ENCODE peak calls at places on chromosomes 6 and 20, in six cellular contexts. Z is bronchial epithelial cell, S is ascending aorta, N is stomach, F is transverse colon, A is heart right ventricle. K is an unnamed sample. For H3K36me3, the result is how much of the 10 kb centered on the place peaks cover.

GRCh38 chr20:12790856-12791255 is 217.9 kb upstream of the SPTLC3 start:
- DNase-seq in F (no peak), S (no peak), N (no peak), Z (no peak), A (no peak), K (no peak)

GRCh38 chr20:1322511-1323245 is 6.3 kb downstream of the SDCBP2 start:
- DNase-seq in Z (peak), A (no peak), F (peak), S (no peak), N (no peak), K (peak)

GRCh38 chr20:59515906-59516209 is 88.5 kb upstream of the PHACTR3 start:
- DNase-seq in Z (no peak), F (no peak), N (no peak), A (no peak), S (no peak), K (no peak)

GRCh38 chr20:18904624-18905023 is 91.0 kb downstream of the SCP2D1 start:
- DNase-seq in S (no peak), N (no peak), A (no peak), Z (no peak), F (peak), K (peak)

GRCh38 chr6:167832497-167833395 is 6.0 kb downstream of the AFDN start:
- DNase-seq in N (no peak), Z (no peak), F (no peak), S (no peak), A (no peak), K (no peak)

GRCh38 chr6:43413002-43413401 is 14.3 kb upstream of the ABCC10 start:
- DNase-seq in A (no peak), S (no peak), N (no peak), F (no peak), Z (no peak), K (no peak)

GRCh38 chr6:42505377-42505702 is 53.6 kb upstream of the TRERF1 start:
- DNase-seq in Z (peak), F (no peak), A (no peak), S (no peak), N (no peak), K (no peak)

GRCh38 chr6:169231790-169232506 is 21.7 kb downstream of the THBS2 start:
- DNase-seq in A (no peak), Z (no peak), S (no peak), N (peak), F (no peak), K (no peak)

GRCh38 chr20:3716195-3716834 is 3.9 kb upstream of the SIGLEC1 start:
- DNase-seq in N (no peak), A (peak), S (no peak), Z (peak), F (no peak), K (no peak)

GRCh38 chr6:116648161-116648560 is 20.4 kb downstream of the ZUP1 start:
- DNase-seq in Z (no peak), S (no peak), N (no peak), A (no peak), F (no peak), K (no peak)

GRCh38 chr20:56513807-56514150 is 10.8 kb upstream of the FAM209A start:
- DNase-seq in A (no peak), Z (no peak), N (no peak), F (no peak), S (no peak), K (no peak)

GRCh38 chr20:25314497-25315417 is 66.9 kb downstream of the PYGB start:
- DNase-seq in A (no peak), F (peak), N (peak), S (no peak), Z (no peak), K (peak)

GRCh38 chr6:168013250-168013915 is 15.9 kb downstream of the KIF25 start:
- DNase-seq in Z (no peak), A (no peak), N (no peak), F (no peak), S (no peak), K (no peak)

GRCh38 chr6:139044250-139044649 is 15.7 kb downstream of the ABRACL start:
- DNase-seq in N (no peak), F (no peak), S (no peak), A (no peak), Z (no peak), K (no peak)

GRCh38 chr20:43389839-43390626 is 67.7 kb upstream of the SRSF6 start:
- DNase-seq in S (no peak), A (no peak), Z (no peak), N (no peak), F (no peak), K (no peak)

GRCh38 chr6:72617721-72618120 is 4.1 kb upstream of the KCNQ5 start:
- DNase-seq in N (no peak), F (no peak), Z (no peak), A (no peak), S (no peak), K (no peak)

GRCh38 chr6:6790891-6791290 is 202.4 kb downstream of the LY86 start:
- DNase-seq in N (no peak), Z (peak), F (peak), A (no peak), S (no peak), K (no peak)

GRCh38 chr6:11609324-11610071 is 71.9 kb downstream of the TMEM170B start:
- DNase-seq in S (peak), Z (peak), N (no peak), A (peak), F (no peak), K (no peak)

GRCh38 chr6:7899046-7899888 is 11.3 kb downstream of the TXNDC5 start:
- DNase-seq in N (no peak), S (no peak), A (no peak), Z (no peak), F (peak), K (peak)

GRCh38 chr6:88502391-88502790 is 336.2 kb upstream of the CNR1 start:
- DNase-seq in S (no peak), N (no peak), F (no peak), Z (no peak), A (no peak), K (no peak)

GRCh38 chr6:129671442-129672344 is 38.3 kb downstream of the ARHGAP18 start:
- DNase-seq in Z (no peak), S (no peak), N (no peak), F (peak), A (no peak), K (no peak)

GRCh38 chr6:35391240-35391968 is 49.0 kb downstream of the PPARD start:
- DNase-seq in S (no peak), Z (peak), A (no peak), F (no peak), N (peak), K (no peak)

GRCh38 chr20:53872561-53873248 is 197.7 kb downstream of the BCAS1 start:
- DNase-seq in S (no peak), N (no peak), A (no peak), Z (no peak), F (no peak), K (no peak)

GRCh38 chr6:40286721-40287120 is 300.4 kb downstream of the LRFN2 start:
- DNase-seq in Z (no peak), A (no peak), S (no peak), N (no peak), F (no peak), K (no peak)

GRCh38 chr20:13492001-13492480 is 146.7 kb downstream of the TASP1 start:
- DNase-seq in F (no peak), A (no peak), N (no peak), Z (peak), S (no peak), K (no peak)

GRCh38 chr20:7897965-7898364 is 42.3 kb downstream of the HAO1 start:
- DNase-seq in S (no peak), Z (no peak), N (no peak), A (no peak), F (no peak), K (no peak)

GRCh38 chr20:31608256-31608980 is 3.3 kb downstream of the ID1 start:
- DNase-seq in S (no peak), A (peak), Z (peak), N (peak), F (peak), K (peak)

GRCh38 chr20:44021186-44021585 is 106.5 kb downstream of the TOX2 start:
- DNase-seq in Z (no peak), A (no peak), S (no peak), F (no peak), N (no peak), K (no peak)

GRCh38 chr6:155561262-155561970 is 105.8 kb upstream of the NOX3 start:
- DNase-seq in N (no peak), A (no peak), F (no peak), S (no peak), Z (no peak), K (no peak)

GRCh38 chr6:39568896-39569295 is 156.3 kb downstream of the KIF6 start:
- DNase-seq in F (no peak), N (no peak), S (no peak), Z (peak), A (no peak), K (no peak)

GRCh38 chr6:98839788-98840361 is 5.5 kb downstream of the POU3F2 start:
- DNase-seq in N (no peak), A (no peak), F (no peak), Z (peak), S (no peak), K (no peak)
- TF ChIP-seq CTCF in N (no peak), A (no peak), F (no peak), Z (peak), S (no peak), K (no peak)

DNA sequence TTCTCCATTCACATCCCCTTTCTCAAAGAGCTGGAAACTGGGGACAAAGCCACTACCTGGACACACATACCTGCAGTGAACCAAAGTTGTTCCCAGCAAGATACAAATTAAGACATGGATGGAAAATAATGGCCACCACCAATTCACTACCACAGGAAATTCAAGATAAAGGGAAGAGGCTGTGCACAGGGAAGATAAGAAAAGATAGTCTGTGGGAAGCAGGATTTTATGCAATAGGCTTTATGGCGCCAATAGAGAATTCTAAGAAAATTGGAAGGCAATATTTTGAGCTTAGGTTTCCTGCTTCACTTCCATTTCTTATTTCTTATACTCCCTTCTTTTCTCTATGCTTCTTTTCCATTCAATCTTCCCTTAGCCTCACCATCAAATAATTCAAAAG is 9.9 kb downstream of the GPX6 start:
- DNase-seq in N (no peak), F (no peak), A (no peak), Z (no peak), S (no peak), K (no peak)
- H3K36me3 ChIP-seq in N (under half), F (under half), A (under half), Z (under half), S (under half), K (under half)

GRCh38 chr6:17812311-17812710 is 105.6 kb upstream of the NUP153 start:
- DNase-seq in A (no peak), Z (no peak), F (no peak), N (no peak), S (no peak), K (no peak)

GRCh38 chr6:17817763-17818162 is 111.0 kb upstream of the NUP153 start:
- DNase-seq in S (no peak), F (no peak), A (no peak), N (no peak), Z (no peak), K (no peak)

GRCh38 chr6:17813561-17813960 is 106.8 kb upstream of the NUP153 start:
- DNase-seq in N (no peak), F (no peak), A (no peak), Z (no peak), S (no peak), K (no peak)

GRCh38 chr6:17820055-17820454 is 113.3 kb upstream of the NUP153 start:
- DNase-seq in N (no peak), A (no peak), Z (no peak), S (no peak), F (no peak), K (no peak)

GRCh38 chr6:17816921-17817611 is 110.3 kb upstream of the NUP153 start:
- DNase-seq in N (no peak), S (no peak), Z (no peak), A (no peak), F (no peak), K (no peak)
- TF ChIP-seq CTCF in N (no peak), S (no peak), Z (no peak), A (no peak), F (no peak), K (no peak)

DNA sequence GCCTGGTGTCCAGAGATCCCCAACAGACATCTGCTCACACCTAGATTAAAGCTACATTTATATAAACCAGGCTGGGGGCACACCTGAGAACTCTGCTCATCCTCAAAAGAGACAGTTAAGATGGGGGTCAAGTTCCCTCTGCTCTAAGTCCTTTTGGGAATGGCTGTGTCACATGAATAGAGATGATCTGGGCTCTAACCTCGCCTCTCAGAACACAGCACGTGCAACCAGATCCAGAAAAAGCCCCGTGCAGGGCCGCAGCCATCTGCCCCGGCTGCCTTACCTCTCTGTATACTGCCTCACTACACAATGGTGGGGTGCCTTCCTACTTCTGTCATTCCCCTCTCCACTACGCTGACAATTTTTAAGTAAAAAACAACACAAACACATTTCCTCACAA is 5.9 kb downstream of the MTCH1 start:
- DNase-seq in F (no peak), N (no peak), Z (no peak), A (no peak), S (no peak), K (no peak)
- H3K36me3 ChIP-seq in F (under half), N (under half), Z (under half), A (under half), S (under half), K (under half)

DNA sequence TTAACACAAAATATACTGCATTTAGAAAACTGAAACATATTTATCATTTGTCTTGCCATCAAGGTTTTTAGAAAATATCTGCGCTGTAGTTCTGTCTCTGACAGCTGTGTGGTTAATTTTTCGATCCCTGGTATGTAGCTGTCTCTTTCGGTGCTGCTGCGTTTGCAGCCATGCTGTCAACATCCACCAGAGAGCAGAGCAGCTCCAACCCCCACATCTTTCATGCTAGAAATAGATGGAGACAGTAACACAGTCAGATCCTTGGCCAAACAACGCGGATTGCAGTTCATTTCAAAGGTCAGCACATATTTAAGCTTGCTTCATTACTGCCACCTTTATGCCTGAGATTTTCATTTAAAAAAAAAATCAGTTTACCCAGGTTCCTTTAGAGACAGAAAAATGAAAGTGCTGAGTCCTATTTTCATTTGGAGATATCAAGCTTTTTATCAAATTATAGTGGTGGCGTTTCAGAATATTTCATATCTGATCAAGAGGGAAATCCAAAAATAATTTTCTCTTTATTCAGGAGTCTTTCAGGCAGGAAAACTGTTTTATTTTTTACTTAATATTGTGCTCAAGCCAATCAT is 157.7 kb upstream of the MMS22L start:
- DNase-seq in Z (peak), N (no peak), F (no peak), A (no peak), S (no peak), K (no peak)
- TF ChIP-seq CTCF in Z (peak), N (no peak), F (peak), A (peak), S (no peak), K (no peak)

K was measured in mucosa of descending colon.